ENCODE peak calls at places on chromosomes 7 and 10, in nine cellular contexts. D is IMR-90; Q is left lobe of liver; O is NAMALWA; Z is HCT116; Y is AG08396; J is stimulated activated naive CD8-positive, alpha-beta T cell treated with anti-CD3 and anti-CD28 coated beads, Interleukin-15, Interleukin-2, amounts not matched to agents 100 U/mL and 50 U/mL, for 24 hours; T is central memory CD4-positive, alpha-beta T cell; G is activated naive CD8-positive, alpha-beta T cell treated with anti-CD3 and anti-CD28 coated beads, Interleukin-2, amount 50 U/mL, for 16 hours. V is an unnamed sample.

GRCh38 chr10:104678658-104679057 is 37.6 kb downstream of the SORCS3 start:
- DNase-seq in D (no peak), Q (no peak), O (no peak), Z (no peak), Y (no peak), J (no peak), T (no peak), G (no peak), V (no peak)

GRCh38 chr10:79472449-79472848 is 27.0 kb upstream of the ZCCHC24 start:
- DNase-seq in D (no peak), Q (no peak), O (no peak), Z (no peak), Y (no peak), J (no peak), T (no peak), G (no peak), V (no peak)

GRCh38 chr7:99709838-99710541 is 25.0 kb downstream of the CYP3A7 start:
- DNase-seq in D (no peak), Q (no peak), O (no peak), Z (no peak), Y (no peak), J (no peak), T (no peak), G (no peak), V (no peak)

GRCh38 chr10:76403876-76404275 is 972.5 kb downstream of the LRMDA start:
- DNase-seq in D (peak; percentile 36), Q (no peak), O (no peak), Z (no peak), Y (peak; percentile 57), J (no peak), T (no peak), G (no peak), V (no peak)

GRCh38 chr10:128040096-128040495 is 86.1 kb downstream of the MKI67 start:
- DNase-seq in D (no peak), Q (no peak), O (no peak), Z (no peak), Y (no peak), J (no peak), T (no peak), G (no peak), V (no peak)

GRCh38 chr10:95290801-95291633 is at the start of gene PDLIM1:
- DNase-seq in D (peak; percentile 45), Q (peak; percentile 86), O (peak; percentile 65), Z (no peak), Y (peak; percentile 95), J (peak; percentile 41), T (no peak), G (no peak), V (no peak)

GRCh38 chr10:10772411-10772810 is 245.3 kb upstream of the CELF2 start:
- DNase-seq in D (no peak), Q (no peak), O (no peak), Z (no peak), Y (no peak), J (no peak), T (no peak), G (no peak), V (no peak)

GRCh38 chr7:1234049-1234691 is 1.5 kb downstream of the UNCX start:
- DNase-seq in D (no peak), Q (no peak), O (no peak), Z (no peak), Y (no peak), J (no peak), T (no peak), G (no peak), V (no peak)

GRCh38 chr10:92419740-92420553 is 129.0 kb downstream of the MARCHF5 start:
- DNase-seq in D (peak; percentile 31), Q (peak; percentile 51), O (no peak), Z (no peak), Y (peak; percentile 47), J (no peak), T (no peak), G (no peak), V (no peak)

GRCh38 chr7:28778781-28779180 is 179.3 kb downstream of the TRIL start:
- DNase-seq in D (peak; percentile 41), Q (no peak), O (no peak), Z (no peak), Y (no peak), J (no peak), T (no peak), G (no peak), V (no peak)

GRCh38 chr10:22252801-22253577 is 35.2 kb upstream of the EBLN1 start:
- DNase-seq in D (no peak), Q (peak; percentile 48), O (no peak), Z (no peak), Y (peak; percentile 30), J (peak; percentile 44), T (peak; percentile 39), G (no peak), V (no peak)

GRCh38 chr10:75487087-75487784 is 55.8 kb downstream of the LRMDA start:
- DNase-seq in D (no peak), Q (no peak), O (no peak), Z (no peak), Y (no peak), J (no peak), T (no peak), G (no peak), V (no peak)

GRCh38 chr10:20674870-20675385 is 222.2 kb downstream of the NEBL start:
- DNase-seq in D (no peak), Q (no peak), O (no peak), Z (no peak), Y (no peak), J (no peak), T (no peak), G (no peak), V (no peak)

GRCh38 chr7:112997831-112998230 is 88.8 kb downstream of the GPR85 start:
- DNase-seq in D (no peak), Q (no peak), O (no peak), Z (no peak), Y (no peak), J (no peak), T (no peak), G (no peak), V (no peak)

GRCh38 chr7:71661671-71662224 is 529.8 kb downstream of the GALNT17 start:
- DNase-seq in D (no peak), Q (no peak), O (no peak), Z (no peak), Y (no peak), J (no peak), T (no peak), G (no peak), V (no peak)

GRCh38 chr10:109976657-109977056 is 31.1 kb upstream of the ADD3 start:
- DNase-seq in D (no peak), Q (no peak), O (no peak), Z (no peak), Y (no peak), J (no peak), T (no peak), G (no peak), V (no peak)

GRCh38 chr7:47382200-47382599 is 199.7 kb downstream of the TNS3 start:
- DNase-seq in D (no peak), Q (no peak), O (no peak), Z (no peak), Y (no peak), J (no peak), T (no peak), G (no peak), V (no peak)

GRCh38 chr7:83072576-83073517 is 89.8 kb downstream of the PCLO start:
- DNase-seq in D (no peak), Q (no peak), O (no peak), Z (no peak), Y (no peak), J (no peak), T (no peak), G (no peak), V (no peak)

GRCh38 chr10:67241435-67241834 is 315.6 kb downstream of the LRRTM3 start:
- DNase-seq in D (no peak), Q (no peak), O (no peak), Z (no peak), Y (no peak), J (no peak), T (no peak), G (no peak), V (no peak)

GRCh38 chr7:106609416-106609815 is 51.5 kb downstream of the CCDC71L start:
- DNase-seq in D (peak; percentile 91), Q (no peak), O (no peak), Z (no peak), Y (no peak), J (no peak), T (no peak), G (no peak), V (no peak)

GRCh38 chr10:129459762-129460539 is 7.1 kb upstream of the MGMT start:
- DNase-seq in D (no peak), Q (no peak), O (no peak), Z (no peak), Y (no peak), J (no peak), T (no peak), G (no peak), V (no peak)

GRCh38 chr7:1546909-1547776 is 8.9 kb downstream of the TMEM184A start:
- DNase-seq in D (no peak), Q (no peak), O (no peak), Z (no peak), Y (no peak), J (no peak), T (no peak), G (no peak), V (no peak)

V was measured in activated naive CD4-positive, alpha-beta T cell.